ENCODE peak calls at places on chromosomes 12 and 14, in ten cellular contexts. U is prostate gland; Z is pancreas; C is cardiac muscle cell; B is endodermal cell; H is left ventricle myocardium inferior; R is neural progenitor cell; O is gastrocnemius medialis; L is effector memory CD4-positive, alpha-beta T cell; W is uterus. J is an unnamed sample.
A peak's percentile ranks its signal among the peaks of the same experiment; 100 is the strongest.

GRCh38 chr12:58966939-58967338 is 46.6 kb upstream of the LRIG3 start:
- DNase-seq in U (no peak), Z (no peak), C (no peak), B (no peak), H (no peak), R (no peak), O (no peak), L (no peak), W (no peak), J (no peak)

GRCh38 chr14:65852689-65853088 is 440.2 kb downstream of the FUT8 start:
- DNase-seq in U (no peak), Z (no peak), C (no peak), B (no peak), H (no peak), R (no peak), O (no peak), L (no peak), W (no peak), J (no peak)

GRCh38 chr12:106769078-106769477 is 5.4 kb upstream of the RIC8B start:
- DNase-seq in U (no peak), Z (no peak), C (no peak), B (peak; percentile 86), H (no peak), R (peak; percentile 42), O (no peak), L (no peak), W (no peak), J (no peak)

GRCh38 chr12:34402899-34403705 is 380.8 kb downstream of the ALG10 start:
- DNase-seq in U (peak; percentile 3), Z (peak; percentile 51), C (no peak), B (peak; percentile 30), H (peak; percentile 5), R (no peak), O (no peak), L (no peak), W (peak; percentile 1), J (no peak)

GRCh38 chr12:11695321-11695720 is 45.8 kb downstream of the ETV6 start:
- DNase-seq in U (no peak), Z (no peak), C (no peak), B (no peak), H (no peak), R (no peak), O (peak; percentile 24), L (no peak), W (peak; percentile 25), J (no peak)

GRCh38 chr12:103560604-103561101 is 26.4 kb upstream of the STAB2 start:
- DNase-seq in U (no peak), Z (no peak), C (no peak), B (no peak), H (no peak), R (no peak), O (no peak), L (no peak), W (no peak), J (no peak)

GRCh38 chr14:91660790-91661189 is 71.1 kb downstream of the CATSPERB start:
- DNase-seq in U (no peak), Z (no peak), C (no peak), B (no peak), H (no peak), R (no peak), O (no peak), L (no peak), W (no peak), J (no peak)

GRCh38 chr14:61609143-61609851 is 86.0 kb upstream of the HIF1A start:
- DNase-seq in U (no peak), Z (no peak), C (no peak), B (peak; percentile 79), H (no peak), R (peak; percentile 79), O (no peak), L (no peak), W (peak; percentile 19), J (no peak)

GRCh38 chr12:45670339-45671065 is 59.0 kb upstream of the ARID2 start:
- DNase-seq in U (no peak), Z (no peak), C (no peak), B (no peak), H (no peak), R (no peak), O (no peak), L (no peak), W (no peak), J (peak; percentile 37)

GRCh38 chr14:91753501-91754128 is 21.7 kb upstream of the CATSPERB start:
- DNase-seq in U (no peak), Z (no peak), C (no peak), B (no peak), H (no peak), R (no peak), O (no peak), L (no peak), W (no peak), J (no peak)

GRCh38 chr12:68428211-68428610 is 96.0 kb upstream of the MDM1 start:
- DNase-seq in U (no peak), Z (no peak), C (no peak), B (no peak), H (no peak), R (no peak), O (no peak), L (no peak), W (no peak), J (no peak)

GRCh38 chr14:102527255-102528232 is 18.0 kb upstream of the ANKRD9 start:
- DNase-seq in U (no peak), Z (peak; percentile 54), C (no peak), B (no peak), H (no peak), R (no peak), O (no peak), L (no peak), W (no peak), J (no peak)

GRCh38 chr12:99824900-99825562 is 159.7 kb downstream of the ANKS1B start:
- DNase-seq in U (peak; percentile 4), Z (no peak), C (no peak), B (no peak), H (no peak), R (no peak), O (no peak), L (no peak), W (no peak), J (no peak)

GRCh38 chr12:65896743-65897142 is 72.5 kb downstream of the HMGA2 start:
- DNase-seq in U (no peak), Z (no peak), C (no peak), B (no peak), H (no peak), R (no peak), O (no peak), L (no peak), W (no peak), J (no peak)

GRCh38 chr12:2395352-2395977 is 342.7 kb downstream of the CACNA1C start:
- DNase-seq in U (no peak), Z (no peak), C (peak; percentile 67), B (peak; percentile 94), H (peak; percentile 42), R (peak; percentile 80), O (no peak), L (no peak), W (no peak), J (no peak)

GRCh38 chr12:122886851-122887816 is 8.8 kb downstream of the VPS37B start:
- DNase-seq in U (no peak), Z (no peak), C (no peak), B (peak; percentile 59), H (no peak), R (peak; percentile 52), O (no peak), L (peak; percentile 30), W (no peak), J (no peak)

GRCh38 chr12:23221066-23221465 is 596.1 kb downstream of the ETNK1 start:
- DNase-seq in U (no peak), Z (no peak), C (no peak), B (peak; percentile 82), H (no peak), R (peak; percentile 44), O (no peak), L (no peak), W (no peak), J (no peak)

GRCh38 chr14:36663404-36664321 is 2.0 kb downstream of the PAX9 start:
- DNase-seq in U (no peak), Z (no peak), C (no peak), B (peak; percentile 76), H (no peak), R (peak; percentile 72), O (no peak), L (no peak), W (no peak), J (no peak)

GRCh38 chr12:66587912-66588311 is 91.0 kb downstream of the GRIP1 start:
- DNase-seq in U (no peak), Z (no peak), C (no peak), B (no peak), H (no peak), R (no peak), O (no peak), L (no peak), W (no peak), J (no peak)

GRCh38 chr12:14953752-14954151 is 7.6 kb downstream of the ARHGDIB start:
- DNase-seq in U (no peak), Z (no peak), C (no peak), B (no peak), H (no peak), R (no peak), O (no peak), L (no peak), W (no peak), J (no peak)
- H3K27ac ChIP-seq in U (no peak overlapping the region), Z (no peak overlapping the region), C (no peak overlapping the region), B (no peak overlapping the region), H (peak overlapping the region; percentile 92), R (no peak overlapping the region), O (peak overlapping the region; percentile 65), L (peak overlapping the region; percentile 90), W (no peak overlapping the region), J (peak overlapping the region; percentile 96)

DNA sequence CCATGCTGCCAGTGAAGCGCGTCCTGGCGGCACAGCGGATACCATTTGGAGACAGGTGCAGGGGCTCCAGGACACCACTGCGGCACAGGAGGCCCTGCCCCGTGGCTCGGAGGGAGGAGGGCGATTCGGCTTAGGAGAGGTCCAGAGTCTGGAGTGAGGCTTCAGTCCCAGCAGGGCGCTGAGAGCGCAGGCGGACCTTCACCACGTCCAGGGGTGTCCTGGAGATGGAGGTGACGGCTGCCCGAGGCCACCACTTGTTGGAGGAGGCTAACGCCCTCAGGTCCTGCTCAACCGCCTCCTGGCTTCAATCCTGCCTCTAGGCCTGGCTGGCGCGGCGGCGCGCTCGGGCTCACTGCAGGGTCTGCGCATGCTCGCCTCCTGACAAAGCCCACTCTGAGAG is 45.7 kb downstream of the EIF2S3B start:
- DNase-seq in U (no peak), Z (peak; percentile 44), C (no peak), B (no peak), H (no peak), R (no peak), O (no peak), L (no peak), W (no peak), J (no peak)
- H3K4me3 ChIP-seq in U (no peak overlapping the region), Z (no peak overlapping the region), C (no peak overlapping the region), B (no peak overlapping the region), H (no peak overlapping the region), R (no peak overlapping the region), O (no peak overlapping the region), L (no peak overlapping the region), W (no peak overlapping the region), J (no peak overlapping the region)

GRCh38 chr12:52754135-52754534 is 23.0 kb downstream of the KRT76 start:
- DNase-seq in U (no peak), Z (no peak), C (no peak), B (no peak), H (no peak), R (no peak), O (no peak), L (no peak), W (no peak), J (no peak)
- H3K4me1 ChIP-seq in U (no peaks in the 10 kb centered on the region), Z (no peaks in the 10 kb centered on the region), C (no peaks in the 10 kb centered on the region), B (no peaks in the 10 kb centered on the region), H (no peaks in the 10 kb centered on the region), R (no peaks in the 10 kb centered on the region), O (no peaks in the 10 kb centered on the region), L (no peaks in the 10 kb centered on the region), W (no peaks in the 10 kb centered on the region), J (no peaks in the 10 kb centered on the region)

GRCh38 chr14:96923003-96923402 is 125.8 kb downstream of the VRK1 start:
- DNase-seq in U (no peak), Z (no peak), C (no peak), B (no peak), H (no peak), R (no peak), O (no peak), L (no peak), W (no peak), J (no peak)
- H3K27ac ChIP-seq in U (no peak overlapping the region), Z (no peak overlapping the region), C (no peak overlapping the region), B (no peak overlapping the region), H (no peak overlapping the region), R (no peak overlapping the region), O (no peak overlapping the region), L (no peak overlapping the region), W (no peak overlapping the region), J (no peak overlapping the region)